ENCODE peak calls at places on chromosomes 13 and 19, in eight cellular contexts. One of them, this sample, is unnamed.

GRCh38 chr13:46077260-46077659 is 24.7 kb upstream of the ZC3H13 start:
- DNase-seq in psoas muscle: no peak
- DNase-seq in cardiac muscle cell: no peak
- DNase-seq in SK-N-SH: no peak
- DNase-seq in left ventricle myocardium inferior: no peak
- DNase-seq in GM12865: no peak
- DNase-seq in choroid plexus epithelial cell: no peak
- DNase-seq in right lobe of liver: no peak
- DNase-seq in this sample: no peak

GRCh38 chr13:98105929-98106336 is 37.0 kb upstream of the FARP1 start:
- DNase-seq in psoas muscle: no peak
- DNase-seq in cardiac muscle cell: peak
- DNase-seq in SK-N-SH: no peak
- DNase-seq in left ventricle myocardium inferior: peak
- DNase-seq in GM12865: no peak
- DNase-seq in choroid plexus epithelial cell: peak
- DNase-seq in right lobe of liver: no peak
- DNase-seq in this sample: peak

GRCh38 chr19:16325671-16326400 is 1.2 kb downstream of the KLF2 start:
- DNase-seq in psoas muscle: peak
- DNase-seq in cardiac muscle cell: peak
- DNase-seq in SK-N-SH: peak
- DNase-seq in left ventricle myocardium inferior: no peak
- DNase-seq in GM12865: peak
- DNase-seq in choroid plexus epithelial cell: peak
- DNase-seq in right lobe of liver: peak
- DNase-seq in this sample: no peak

GRCh38 chr13:52127783-52128702 is 830 bp downstream of the NEK5 start:
- DNase-seq in psoas muscle: no peak
- DNase-seq in cardiac muscle cell: peak
- DNase-seq in SK-N-SH: peak
- DNase-seq in left ventricle myocardium inferior: peak
- DNase-seq in GM12865: peak
- DNase-seq in choroid plexus epithelial cell: peak
- DNase-seq in right lobe of liver: peak
- DNase-seq in this sample: peak

GRCh38 chr13:108895220-108895704 is 265.9 kb downstream of the MYO16 start:
- DNase-seq in psoas muscle: no peak
- DNase-seq in cardiac muscle cell: peak
- DNase-seq in SK-N-SH: peak
- DNase-seq in left ventricle myocardium inferior: no peak
- DNase-seq in GM12865: peak
- DNase-seq in choroid plexus epithelial cell: peak
- DNase-seq in right lobe of liver: no peak
- DNase-seq in this sample: peak

GRCh38 chr13:98150836-98151489 is 8.1 kb downstream of the FARP1 start:
- DNase-seq in psoas muscle: no peak
- DNase-seq in cardiac muscle cell: no peak
- DNase-seq in SK-N-SH: no peak
- DNase-seq in left ventricle myocardium inferior: no peak
- DNase-seq in GM12865: peak
- DNase-seq in choroid plexus epithelial cell: no peak
- DNase-seq in right lobe of liver: no peak
- DNase-seq in this sample: peak

GRCh38 chr19:42129399-42130253 is 2.6 kb downstream of the POU2F2 start:
- DNase-seq in psoas muscle: peak
- DNase-seq in cardiac muscle cell: peak
- DNase-seq in SK-N-SH: peak
- DNase-seq in left ventricle myocardium inferior: peak
- DNase-seq in GM12865: peak
- DNase-seq in choroid plexus epithelial cell: peak
- DNase-seq in right lobe of liver: no peak
- DNase-seq in this sample: peak

GRCh38 chr13:112623051-112623711 is 35.2 kb upstream of the TUBGCP3 start:
- DNase-seq in psoas muscle: no peak
- DNase-seq in cardiac muscle cell: no peak
- DNase-seq in SK-N-SH: no peak
- DNase-seq in left ventricle myocardium inferior: no peak
- DNase-seq in GM12865: no peak
- DNase-seq in choroid plexus epithelial cell: no peak
- DNase-seq in right lobe of liver: no peak
- DNase-seq in this sample: no peak

GRCh38 chr19:13881692-13882418 is 4.9 kb downstream of the NANOS3 start:
- DNase-seq in psoas muscle: no peak
- DNase-seq in cardiac muscle cell: peak
- DNase-seq in SK-N-SH: no peak
- DNase-seq in left ventricle myocardium inferior: no peak
- DNase-seq in GM12865: peak
- DNase-seq in choroid plexus epithelial cell: peak
- DNase-seq in right lobe of liver: peak
- DNase-seq in this sample: peak

GRCh38 chr13:113883314-113883811 is 19.5 kb upstream of the GAS6 start:
- DNase-seq in psoas muscle: no peak
- DNase-seq in cardiac muscle cell: no peak
- DNase-seq in SK-N-SH: no peak
- DNase-seq in left ventricle myocardium inferior: no peak
- DNase-seq in GM12865: no peak
- DNase-seq in choroid plexus epithelial cell: no peak
- DNase-seq in right lobe of liver: no peak
- DNase-seq in this sample: no peak

GRCh38 chr13:24497742-24498141 is 14.8 kb downstream of the PARP4 start:
- DNase-seq in psoas muscle: no peak
- DNase-seq in cardiac muscle cell: no peak
- DNase-seq in SK-N-SH: no peak
- DNase-seq in left ventricle myocardium inferior: no peak
- DNase-seq in GM12865: no peak
- DNase-seq in choroid plexus epithelial cell: no peak
- DNase-seq in right lobe of liver: no peak
- DNase-seq in this sample: no peak

GRCh38 chr13:51827254-51827653 is 17.7 kb downstream of the TMEM272 start:
- DNase-seq in psoas muscle: no peak
- DNase-seq in cardiac muscle cell: no peak
- DNase-seq in SK-N-SH: no peak
- DNase-seq in left ventricle myocardium inferior: no peak
- DNase-seq in GM12865: no peak
- DNase-seq in choroid plexus epithelial cell: no peak
- DNase-seq in right lobe of liver: no peak
- DNase-seq in this sample: no peak

GRCh38 chr19:33407716-33408115 is 34.2 kb downstream of the CEBPG start:
- DNase-seq in psoas muscle: peak
- DNase-seq in cardiac muscle cell: no peak
- DNase-seq in SK-N-SH: peak
- DNase-seq in left ventricle myocardium inferior: peak
- DNase-seq in GM12865: no peak
- DNase-seq in choroid plexus epithelial cell: no peak
- DNase-seq in right lobe of liver: peak
- DNase-seq in this sample: no peak

GRCh38 chr13:29456419-29456818 is 139.1 kb downstream of the SLC7A1 start:
- DNase-seq in psoas muscle: no peak
- DNase-seq in cardiac muscle cell: no peak
- DNase-seq in SK-N-SH: no peak
- DNase-seq in left ventricle myocardium inferior: no peak
- DNase-seq in GM12865: no peak
- DNase-seq in choroid plexus epithelial cell: no peak
- DNase-seq in right lobe of liver: no peak
- DNase-seq in this sample: no peak

GRCh38 chr19:31314156-31314555 is 35.1 kb downstream of the TSHZ3 start:
- DNase-seq in psoas muscle: no peak
- DNase-seq in cardiac muscle cell: no peak
- DNase-seq in SK-N-SH: no peak
- DNase-seq in left ventricle myocardium inferior: no peak
- DNase-seq in GM12865: no peak
- DNase-seq in choroid plexus epithelial cell: no peak
- DNase-seq in right lobe of liver: no peak
- DNase-seq in this sample: no peak

GRCh38 chr13:95298169-95298940 is 2.9 kb downstream of the ABCC4 start:
- DNase-seq in psoas muscle: no peak
- DNase-seq in cardiac muscle cell: no peak
- DNase-seq in SK-N-SH: no peak
- DNase-seq in left ventricle myocardium inferior: no peak
- DNase-seq in GM12865: no peak
- DNase-seq in choroid plexus epithelial cell: no peak
- DNase-seq in right lobe of liver: no peak
- DNase-seq in this sample: no peak

GRCh38 chr13:90956036-90956435 is 391.5 kb upstream of the MIR17HG start:
- DNase-seq in psoas muscle: no peak
- DNase-seq in cardiac muscle cell: peak
- DNase-seq in SK-N-SH: no peak
- DNase-seq in left ventricle myocardium inferior: no peak
- DNase-seq in GM12865: no peak
- DNase-seq in choroid plexus epithelial cell: no peak
- DNase-seq in right lobe of liver: no peak
- DNase-seq in this sample: no peak

GRCh38 chr19:41997121-41997850 is 3.3 kb upstream of the ATP1A3 start:
- DNase-seq in psoas muscle: no peak
- DNase-seq in cardiac muscle cell: peak
- DNase-seq in SK-N-SH: peak
- DNase-seq in left ventricle myocardium inferior: peak
- DNase-seq in GM12865: peak
- DNase-seq in choroid plexus epithelial cell: peak
- DNase-seq in right lobe of liver: no peak
- DNase-seq in this sample: peak

GRCh38 chr19:22628401-22628800 is 5.7 kb upstream of the ZNF492 start:
- DNase-seq in psoas muscle: no peak
- DNase-seq in cardiac muscle cell: no peak
- DNase-seq in SK-N-SH: no peak
- DNase-seq in left ventricle myocardium inferior: no peak
- DNase-seq in GM12865: no peak
- DNase-seq in choroid plexus epithelial cell: no peak
- DNase-seq in right lobe of liver: no peak
- DNase-seq in this sample: no peak

GRCh38 chr13:106690779-106691178 is 122.8 kb upstream of the ARGLU1 start:
- DNase-seq in psoas muscle: no peak
- DNase-seq in cardiac muscle cell: peak
- DNase-seq in SK-N-SH: no peak
- DNase-seq in left ventricle myocardium inferior: no peak
- DNase-seq in GM12865: no peak
- DNase-seq in choroid plexus epithelial cell: no peak
- DNase-seq in right lobe of liver: no peak
- DNase-seq in this sample: no peak

GRCh38 chr13:27790523-27790922 is 1.8 kb upstream of the GSX1 start:
- DNase-seq in psoas muscle: no peak
- DNase-seq in cardiac muscle cell: no peak
- DNase-seq in SK-N-SH: no peak
- DNase-seq in left ventricle myocardium inferior: no peak
- DNase-seq in GM12865: no peak
- DNase-seq in choroid plexus epithelial cell: no peak
- DNase-seq in right lobe of liver: no peak
- DNase-seq in this sample: no peak

GRCh38 chr19:41694831-41695635 is 7.0 kb upstream of the CEACAM7 start:
- DNase-seq in psoas muscle: no peak
- DNase-seq in cardiac muscle cell: no peak
- DNase-seq in SK-N-SH: no peak
- DNase-seq in left ventricle myocardium inferior: no peak
- DNase-seq in GM12865: no peak
- DNase-seq in choroid plexus epithelial cell: no peak
- DNase-seq in right lobe of liver: no peak
- DNase-seq in this sample: no peak

GRCh38 chr19:6588508-6589345 is 2.2 kb downstream of the CD70 start:
- DNase-seq in psoas muscle: no peak
- DNase-seq in cardiac muscle cell: no peak
- DNase-seq in SK-N-SH: no peak
- DNase-seq in left ventricle myocardium inferior: no peak
- DNase-seq in GM12865: peak
- DNase-seq in choroid plexus epithelial cell: no peak
- DNase-seq in right lobe of liver: no peak
- DNase-seq in this sample: no peak

GRCh38 chr19:2962018-2962670 is 15.2 kb upstream of the TLE6 start:
- DNase-seq in psoas muscle: no peak
- DNase-seq in cardiac muscle cell: peak
- DNase-seq in SK-N-SH: peak
- DNase-seq in left ventricle myocardium inferior: no peak
- DNase-seq in GM12865: peak
- DNase-seq in choroid plexus epithelial cell: peak
- DNase-seq in right lobe of liver: no peak
- DNase-seq in this sample: peak

GRCh38 chr19:54431255-54431838 is 16.1 kb downstream of the TTYH1 start:
- DNase-seq in psoas muscle: peak
- DNase-seq in cardiac muscle cell: peak
- DNase-seq in SK-N-SH: no peak
- DNase-seq in left ventricle myocardium inferior: peak
- DNase-seq in GM12865: no peak
- DNase-seq in choroid plexus epithelial cell: peak
- DNase-seq in right lobe of liver: peak
- DNase-seq in this sample: peak
- H3K4me3 ChIP-seq in psoas muscle: peak
- H3K4me3 ChIP-seq in cardiac muscle cell: peak
- H3K4me3 ChIP-seq in SK-N-SH: peak
- H3K4me3 ChIP-seq in left ventricle myocardium inferior: peak
- H3K4me3 ChIP-seq in GM12865: no peak
- H3K4me3 ChIP-seq in choroid plexus epithelial cell: no peak
- H3K4me3 ChIP-seq in right lobe of liver: no peak
- H3K4me3 ChIP-seq in this sample: no peak

DNA sequence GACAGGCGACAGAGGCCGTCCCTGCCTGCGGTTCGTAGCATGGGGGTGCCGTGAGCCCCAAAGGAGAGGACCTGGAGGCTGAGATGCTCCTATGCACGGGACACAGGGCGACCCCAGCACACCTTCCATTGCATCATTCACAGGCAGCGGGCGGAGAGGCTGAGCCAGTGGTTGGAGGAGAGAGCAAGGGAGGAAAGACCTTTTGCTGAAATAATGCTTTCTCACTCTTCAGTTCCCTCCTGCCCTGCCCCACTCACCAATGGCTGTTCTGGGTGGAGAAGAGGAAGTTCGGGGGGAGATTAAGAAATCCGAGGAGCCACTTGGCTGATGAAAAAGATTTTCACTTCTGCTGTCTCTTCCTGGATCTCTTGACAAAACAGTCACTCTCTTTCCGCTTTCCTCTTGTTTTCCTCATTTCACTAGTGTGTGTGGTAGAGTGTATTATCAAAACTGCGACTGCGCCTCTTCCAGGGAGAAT is at the start of gene NLRP12:
- DNase-seq in psoas muscle: peak
- DNase-seq in cardiac muscle cell: peak
- DNase-seq in SK-N-SH: no peak
- DNase-seq in left ventricle myocardium inferior: no peak
- DNase-seq in GM12865: no peak
- DNase-seq in choroid plexus epithelial cell: no peak
- DNase-seq in right lobe of liver: peak
- DNase-seq in this sample: no peak
- H3K4me3 ChIP-seq in psoas muscle: peak
- H3K4me3 ChIP-seq in cardiac muscle cell: no peak
- H3K4me3 ChIP-seq in SK-N-SH: no peak
- H3K4me3 ChIP-seq in left ventricle myocardium inferior: peak
- H3K4me3 ChIP-seq in GM12865: no peak
- H3K4me3 ChIP-seq in choroid plexus epithelial cell: no peak
- H3K4me3 ChIP-seq in right lobe of liver: no peak
- H3K4me3 ChIP-seq in this sample: no peak

GRCh38 chr13:43785166-43785680 is 1.5 kb downstream of the ENOX1 start:
- DNase-seq in psoas muscle: no peak
- DNase-seq in cardiac muscle cell: peak
- DNase-seq in SK-N-SH: no peak
- DNase-seq in left ventricle myocardium inferior: no peak
- DNase-seq in GM12865: no peak
- DNase-seq in choroid plexus epithelial cell: no peak
- DNase-seq in right lobe of liver: no peak
- DNase-seq in this sample: no peak
- H3K4me3 ChIP-seq in psoas muscle: peak
- H3K4me3 ChIP-seq in cardiac muscle cell: peak
- H3K4me3 ChIP-seq in SK-N-SH: peak
- H3K4me3 ChIP-seq in left ventricle myocardium inferior: peak
- H3K4me3 ChIP-seq in GM12865: no peak
- H3K4me3 ChIP-seq in choroid plexus epithelial cell: peak
- H3K4me3 ChIP-seq in right lobe of liver: peak
- H3K4me3 ChIP-seq in this sample: peak

GRCh38 chr19:50694815-50695145 is 24.8 kb downstream of the SHANK1 start:
- DNase-seq in psoas muscle: peak
- DNase-seq in cardiac muscle cell: no peak
- DNase-seq in SK-N-SH: no peak
- DNase-seq in left ventricle myocardium inferior: no peak
- DNase-seq in GM12865: no peak
- DNase-seq in choroid plexus epithelial cell: no peak
- DNase-seq in right lobe of liver: no peak
- DNase-seq in this sample: no peak
- H3K4me3 ChIP-seq in psoas muscle: no peak
- H3K4me3 ChIP-seq in cardiac muscle cell: no peak
- H3K4me3 ChIP-seq in SK-N-SH: peak
- H3K4me3 ChIP-seq in left ventricle myocardium inferior: no peak
- H3K4me3 ChIP-seq in GM12865: no peak
- H3K4me3 ChIP-seq in choroid plexus epithelial cell: no peak
- H3K4me3 ChIP-seq in right lobe of liver: no peak
- H3K4me3 ChIP-seq in this sample: no peak

This sample was measured in fibroblast of villous mesenchyme.